ENCODE peak calls at places on chromosomes 1 and 21, in four cellular contexts. One of them, this sample, is unnamed.
A peak's percentile ranks its signal among the peaks of the same experiment; 100 is the strongest.

GRCh38 chr1:225845633-225846259 is 35.8 kb downstream of the EPHX1 start:
- DNase-seq in fibroblast of mammary gland: peak; percentile 83
- DNase-seq in GM13977: peak; percentile 46
- DNase-seq in NCI-H1930: peak; percentile 56
- DNase-seq in this sample: no peak

GRCh38 chr21:34147835-34148804 is 74.7 kb downstream of the MRPS6 start:
- DNase-seq in fibroblast of mammary gland: no peak
- DNase-seq in GM13977: no peak
- DNase-seq in NCI-H1930: no peak
- DNase-seq in this sample: no peak

GRCh38 chr1:183903101-183903500 is 98.2 kb downstream of the RGL1 start:
- DNase-seq in fibroblast of mammary gland: no peak
- DNase-seq in GM13977: no peak
- DNase-seq in NCI-H1930: no peak
- DNase-seq in this sample: no peak

GRCh38 chr1:150516616-150517015 is 1.1 kb downstream of the FALEC start:
- DNase-seq in fibroblast of mammary gland: peak; percentile 18
- DNase-seq in GM13977: peak; percentile 48
- DNase-seq in NCI-H1930: no peak
- DNase-seq in this sample: no peak

GRCh38 chr1:63321061-63321787 is 1.1 kb upstream of the FOXD3 start:
- DNase-seq in fibroblast of mammary gland: no peak
- DNase-seq in GM13977: peak; percentile 18
- DNase-seq in NCI-H1930: no peak
- DNase-seq in this sample: no peak

GRCh38 chr1:222335586-222335985 is 212.3 kb downstream of the HHIPL2 start:
- DNase-seq in fibroblast of mammary gland: peak; percentile 26
- DNase-seq in GM13977: no peak
- DNase-seq in NCI-H1930: no peak
- DNase-seq in this sample: no peak

GRCh38 chr21:29155118-29155932 is 24.9 kb downstream of the MAP3K7CL start:
- DNase-seq in fibroblast of mammary gland: peak; percentile 78
- DNase-seq in GM13977: no peak
- DNase-seq in NCI-H1930: no peak
- DNase-seq in this sample: no peak

GRCh38 chr1:12643079-12643478 is 806 bp upstream of the AADACL4 start:
- DNase-seq in fibroblast of mammary gland: no peak
- DNase-seq in GM13977: no peak
- DNase-seq in NCI-H1930: no peak
- DNase-seq in this sample: no peak

GRCh38 chr1:8652607-8653046 is 164.8 kb downstream of the RERE start:
- DNase-seq in fibroblast of mammary gland: no peak
- DNase-seq in GM13977: no peak
- DNase-seq in NCI-H1930: no peak
- DNase-seq in this sample: no peak

GRCh38 chr1:183578846-183579245 is 11.4 kb downstream of the NCF2 start:
- DNase-seq in fibroblast of mammary gland: no peak
- DNase-seq in GM13977: no peak
- DNase-seq in NCI-H1930: no peak
- DNase-seq in this sample: no peak

GRCh38 chr1:37944091-37944763 is 2.6 kb downstream of the INPP5B start:
- DNase-seq in fibroblast of mammary gland: peak; percentile 31
- DNase-seq in GM13977: no peak
- DNase-seq in NCI-H1930: no peak
- DNase-seq in this sample: no peak

GRCh38 chr21:45465611-45466329 is 60.8 kb downstream of the COL18A1 start:
- DNase-seq in fibroblast of mammary gland: no peak
- DNase-seq in GM13977: no peak
- DNase-seq in NCI-H1930: no peak
- DNase-seq in this sample: no peak

GRCh38 chr21:28657576-28657975 is 335.1 kb downstream of the LTN1 start:
- DNase-seq in fibroblast of mammary gland: no peak
- DNase-seq in GM13977: no peak
- DNase-seq in NCI-H1930: no peak
- DNase-seq in this sample: no peak

GRCh38 chr1:59976194-59977074 is 49.9 kb upstream of the CYP2J2 start:
- DNase-seq in fibroblast of mammary gland: peak; percentile 70
- DNase-seq in GM13977: peak; percentile 65
- DNase-seq in NCI-H1930: no peak
- DNase-seq in this sample: peak; percentile 51

GRCh38 chr1:2523191-2523890 is 3.1 kb downstream of the PANK4 start:
- DNase-seq in fibroblast of mammary gland: no peak
- DNase-seq in GM13977: no peak
- DNase-seq in NCI-H1930: no peak
- DNase-seq in this sample: no peak

GRCh38 chr1:217244946-217245345 is 385.9 kb downstream of the GPATCH2 start:
- DNase-seq in fibroblast of mammary gland: peak; percentile 12
- DNase-seq in GM13977: no peak
- DNase-seq in NCI-H1930: no peak
- DNase-seq in this sample: no peak

GRCh38 chr1:99544328-99544727 is 101.6 kb upstream of the PALMD start:
- DNase-seq in fibroblast of mammary gland: peak; percentile 63
- DNase-seq in GM13977: no peak
- DNase-seq in NCI-H1930: no peak
- DNase-seq in this sample: no peak

GRCh38 chr1:49197081-49197480 is 420.4 kb upstream of the BEND5 start:
- DNase-seq in fibroblast of mammary gland: peak; percentile 24
- DNase-seq in GM13977: no peak
- DNase-seq in NCI-H1930: no peak
- DNase-seq in this sample: no peak

GRCh38 chr1:179971563-179972496 is 17.2 kb downstream of the CEP350 start:
- DNase-seq in fibroblast of mammary gland: no peak
- DNase-seq in GM13977: no peak
- DNase-seq in NCI-H1930: no peak
- DNase-seq in this sample: peak; percentile 2

GRCh38 chr1:18794561-18794960 is 64.9 kb downstream of the TAS1R2 start:
- DNase-seq in fibroblast of mammary gland: no peak
- DNase-seq in GM13977: no peak
- DNase-seq in NCI-H1930: no peak
- DNase-seq in this sample: peak; percentile 12

GRCh38 chr1:56326056-56326455 is 253.3 kb downstream of the PLPP3 start:
- DNase-seq in fibroblast of mammary gland: no peak
- DNase-seq in GM13977: no peak
- DNase-seq in NCI-H1930: no peak
- DNase-seq in this sample: no peak

GRCh38 chr1:818611-819291 is 105.0 kb upstream of the SAMD11 start:
- DNase-seq in fibroblast of mammary gland: peak; percentile 50
- DNase-seq in GM13977: no peak
- DNase-seq in NCI-H1930: no peak
- DNase-seq in this sample: no peak

GRCh38 chr1:70674981-70675685 is 264.1 kb downstream of the CTH start:
- DNase-seq in fibroblast of mammary gland: no peak
- DNase-seq in GM13977: no peak
- DNase-seq in NCI-H1930: no peak
- DNase-seq in this sample: no peak

GRCh38 chr21:42523941-42524340 is 10.3 kb downstream of the SLC37A1 start:
- DNase-seq in fibroblast of mammary gland: no peak
- DNase-seq in GM13977: no peak
- DNase-seq in NCI-H1930: peak; percentile 8
- DNase-seq in this sample: no peak

GRCh38 chr21:34043333-34043732 is 30.0 kb upstream of the MRPS6 start:
- DNase-seq in fibroblast of mammary gland: no peak
- DNase-seq in GM13977: no peak
- DNase-seq in NCI-H1930: no peak
- DNase-seq in this sample: no peak

GRCh38 chr21:46171996-46172862 is 12.0 kb downstream of the SPATC1L start:
- DNase-seq in fibroblast of mammary gland: no peak
- DNase-seq in GM13977: no peak
- DNase-seq in NCI-H1930: no peak
- DNase-seq in this sample: no peak

This sample was measured in MM.1S.